ENCODE peak calls at places on chromosomes 7 and 10, in ten cellular contexts. B is progenitor cell of endocrine pancreas; M is naive thymus-derived CD8-positive, alpha-beta T cell; K is stimulated activated CD4-positive, alpha-beta T cell treated with anti-CD3 and anti-CD28 coated beads, Interleukin-15, amount 100 ng/mL, for 48 hours; S is CD4-positive, alpha-beta memory T cell; C is EL; W is cardiac muscle cell; D is NCI-H774; J is CD4-positive, alpha-beta T cell; H is AG09319. F is an unnamed sample.

GRCh38 chr10:108982141-108982540 is 941.2 kb downstream of the XPNPEP1 start:
- DNase-seq in J (no peak), W (no peak), C (no peak), K (no peak), H (no peak), M (no peak), B (no peak), D (no peak), S (no peak), F (no peak)

GRCh38 chr10:77940627-77941026 is 14.1 kb upstream of the DLG5 start:
- DNase-seq in H (no peak), B (no peak), W (no peak), C (no peak), M (no peak), J (no peak), S (no peak), D (no peak), K (no peak), F (no peak)

GRCh38 chr7:21616796-21617436 is 74.1 kb downstream of the DNAH11 start:
- DNase-seq in K (no peak), W (no peak), J (no peak), S (no peak), D (no peak), B (no peak), C (peak), H (no peak), M (no peak), F (no peak)

GRCh38 chr10:132628966-132629900 is 91.6 kb downstream of the INPP5A start:
- DNase-seq in D (no peak), K (no peak), B (no peak), M (no peak), C (no peak), S (no peak), J (no peak), H (no peak), W (no peak), F (no peak)

GRCh38 chr10:5732141-5732540 is 47.5 kb downstream of the TASOR2 start:
- DNase-seq in W (peak), C (no peak), B (no peak), K (no peak), D (no peak), M (no peak), H (no peak), J (no peak), S (no peak), F (no peak)

GRCh38 chr10:71081229-71081560 is 131.2 kb upstream of the UNC5B start:
- DNase-seq in C (no peak), B (no peak), J (no peak), D (no peak), W (no peak), S (no peak), H (no peak), K (no peak), M (no peak), F (no peak)

GRCh38 chr7:45697576-45698136 is 123.5 kb downstream of the ADCY1 start:
- DNase-seq in B (no peak), J (no peak), H (no peak), W (no peak), M (no peak), C (peak), K (no peak), S (no peak), D (no peak), F (no peak)

GRCh38 chr10:105742184-105742583 is 1101.1 kb downstream of the SORCS3 start:
- DNase-seq in H (no peak), K (no peak), S (no peak), C (no peak), J (no peak), B (no peak), W (no peak), D (no peak), M (no peak), F (no peak)

GRCh38 chr10:22713853-22714523 is 390 bp downstream of the PIP4K2A start:
- DNase-seq in C (peak), S (no peak), D (no peak), W (no peak), M (peak), J (peak), K (no peak), H (no peak), B (peak), F (peak)

GRCh38 chr7:16942929-16943509 is 61.2 kb upstream of the AGR3 start:
- DNase-seq in J (no peak), W (no peak), S (no peak), D (no peak), K (no peak), H (no peak), B (no peak), C (no peak), M (no peak), F (no peak)